ENCODE peak calls at places on chromosomes 5 and 9, in five cellular contexts. N is HCT116, I is foreskin fibroblast, Y is mammary epithelial cell, W is tibial nerve. E is an unnamed sample.

GRCh38 chr5:95620030-95620869 is at the start of gene GPR150:
- DNase-seq in N (no peak), I (peak), Y (peak), W (no peak), E (peak)

GRCh38 chr9:98231770-98232478 is 23.5 kb downstream of the TBC1D2 start:
- DNase-seq in N (no peak), I (peak), Y (peak), W (no peak), E (no peak)

GRCh38 chr5:128216860-128217531 is 133.4 kb downstream of the SLC12A2 start:
- DNase-seq in N (no peak), I (peak), Y (peak), W (no peak), E (no peak)

GRCh38 chr5:32541241-32541640 is 44.1 kb upstream of the SUB1 start:
- DNase-seq in N (no peak), I (no peak), Y (no peak), W (no peak), E (no peak)

GRCh38 chr5:140628711-140629110 is 4.3 kb downstream of the CD14 start:
- DNase-seq in N (no peak), I (no peak), Y (peak), W (no peak), E (no peak)

GRCh38 chr5:98428806-98429205 is 344.7 kb upstream of the RGMB start:
- DNase-seq in N (no peak), I (peak), Y (peak), W (peak), E (no peak)

GRCh38 chr5:32538031-32538547 is 47.3 kb upstream of the SUB1 start:
- DNase-seq in N (no peak), I (no peak), Y (no peak), W (no peak), E (peak)

GRCh38 chr5:170330568-170331054 is 33.0 kb upstream of the LCP2 start:
- DNase-seq in N (no peak), I (no peak), Y (no peak), W (no peak), E (peak)

GRCh38 chr9:93893899-93894690 is 61.1 kb downstream of the BARX1 start:
- DNase-seq in N (no peak), I (no peak), Y (no peak), W (no peak), E (no peak)

GRCh38 chr5:44835693-44836092 is 26.9 kb downstream of the MRPS30 start:
- DNase-seq in N (no peak), I (no peak), Y (no peak), W (no peak), E (no peak)

GRCh38 chr5:160439205-160439600 is 17.5 kb downstream of the PTTG1 start:
- DNase-seq in N (peak), I (peak), Y (peak), W (peak), E (peak)
- H3K4me3 ChIP-seq in N (peak), I (peak), Y (peak), W (peak), E (peak)

GRCh38 chr5:125411163-125412050 is 665.0 kb upstream of the ZNF608 start:
- DNase-seq in N (no peak), I (peak), Y (peak), W (peak), E (peak)

GRCh38 chr5:125412051-125412560 is 665.7 kb upstream of the ZNF608 start:
- DNase-seq in N (no peak), I (peak), Y (peak), W (no peak), E (no peak)

GRCh38 chr5:125410501-125411162 is 664.2 kb upstream of the ZNF608 start:
- DNase-seq in N (no peak), I (peak), Y (peak), W (no peak), E (no peak)

GRCh38 chr5:125413861-125414260 is 667.4 kb upstream of the ZNF608 start:
- DNase-seq in N (no peak), I (no peak), Y (no peak), W (no peak), E (no peak)

DNA sequence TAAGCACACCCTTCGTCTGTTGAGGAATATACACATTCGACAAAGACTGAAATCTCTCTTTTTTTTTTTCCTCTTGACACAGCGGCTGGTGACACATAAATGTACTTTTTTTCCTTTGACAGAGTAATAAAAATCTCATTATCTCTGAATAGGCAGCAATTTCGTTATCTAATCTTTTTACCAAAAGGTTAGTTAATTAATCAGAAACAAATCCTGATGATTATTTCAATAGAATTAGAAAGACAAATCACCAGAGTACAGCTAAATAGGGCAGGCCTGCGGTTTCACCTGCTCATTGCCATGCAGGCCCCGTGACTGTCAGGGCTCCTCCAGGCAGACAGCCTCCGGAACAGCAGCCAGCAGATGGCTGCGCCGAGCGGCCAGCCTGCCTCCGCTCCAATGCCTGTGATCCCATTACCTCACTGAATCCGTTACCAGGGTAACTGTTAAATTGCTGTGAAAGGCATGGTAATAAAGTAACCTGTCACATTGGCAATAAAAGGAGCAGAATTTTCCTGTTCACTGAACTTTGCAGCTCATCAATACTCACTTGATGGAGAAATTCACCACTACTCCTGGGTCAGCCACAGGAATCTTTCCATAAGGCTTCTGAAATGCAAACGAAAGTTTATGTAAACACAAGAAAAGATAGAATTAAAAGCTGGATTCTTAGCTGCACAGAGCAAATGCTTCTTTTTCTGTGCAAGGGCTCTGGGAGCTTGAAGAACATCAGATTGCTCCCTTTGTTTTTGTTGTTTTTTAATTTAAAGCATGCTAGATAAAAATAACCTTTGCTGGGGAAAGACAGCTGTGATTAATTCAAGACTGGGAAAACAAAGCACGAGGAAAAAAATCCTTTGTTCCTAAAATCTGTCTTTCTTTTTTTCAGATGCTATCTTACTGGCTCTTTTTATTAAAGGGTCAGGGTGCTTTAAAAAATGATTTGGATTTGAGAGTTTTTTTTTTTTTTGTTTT is 666.4 kb upstream of the ZNF608 start:
- DNase-seq in N (no peak), I (peak), Y (peak), W (peak), E (no peak)
- TF ChIP-seq CTCF in N (peak), I (peak), Y (peak), W (peak), E (no peak)

GRCh38 chr5:132491368-132492364 is 1.1 kb upstream of the IRF1 start:
- DNase-seq in N (no peak), I (no peak), Y (no peak), W (no peak), E (no peak)
- H3K4me3 ChIP-seq in N (peak), I (peak), Y (peak), W (peak), E (peak)

DNA sequence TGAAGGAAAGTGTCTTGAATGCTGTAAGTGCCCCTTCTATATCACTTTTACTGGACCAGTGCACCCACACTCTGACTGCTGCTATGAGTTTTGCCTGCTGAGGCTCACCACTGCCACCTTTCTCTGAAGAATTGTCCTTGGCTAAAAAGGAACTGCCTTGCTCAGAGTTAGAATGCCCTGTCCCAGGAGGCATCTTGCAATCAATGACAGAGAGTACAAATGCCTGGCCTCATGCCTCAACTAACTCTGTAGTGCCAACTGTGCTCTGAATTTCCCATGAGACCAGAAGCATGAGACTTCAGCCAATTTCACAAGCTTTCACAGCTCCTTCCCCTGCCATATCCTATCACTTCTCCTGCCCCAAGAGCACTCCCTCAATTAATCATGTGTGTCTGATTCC is 569.7 kb downstream of the ZNF608 start:
- DNase-seq in N (no peak), I (no peak), Y (no peak), W (no peak), E (no peak)
- TF ChIP-seq CTCF in N (no peak), I (no peak), Y (peak), W (no peak), E (no peak)

GRCh38 chr5:91379602-91380490 is 3.3 kb downstream of the ARRDC3 start:
- DNase-seq in N (peak), I (peak), Y (peak), W (peak), E (peak)

GRCh38 chr5:91380491-91381133 is 2.5 kb downstream of the ARRDC3 start:
- DNase-seq in N (peak), I (peak), Y (peak), W (peak), E (peak)

GRCh38 chr5:91381134-91381773 is 1.9 kb downstream of the ARRDC3 start:
- DNase-seq in N (no peak), I (no peak), Y (no peak), W (no peak), E (peak)

GRCh38 chr5:91381774-91382492 is 1.2 kb downstream of the ARRDC3 start:
- DNase-seq in N (peak), I (peak), Y (peak), W (peak), E (no peak)

DNA sequence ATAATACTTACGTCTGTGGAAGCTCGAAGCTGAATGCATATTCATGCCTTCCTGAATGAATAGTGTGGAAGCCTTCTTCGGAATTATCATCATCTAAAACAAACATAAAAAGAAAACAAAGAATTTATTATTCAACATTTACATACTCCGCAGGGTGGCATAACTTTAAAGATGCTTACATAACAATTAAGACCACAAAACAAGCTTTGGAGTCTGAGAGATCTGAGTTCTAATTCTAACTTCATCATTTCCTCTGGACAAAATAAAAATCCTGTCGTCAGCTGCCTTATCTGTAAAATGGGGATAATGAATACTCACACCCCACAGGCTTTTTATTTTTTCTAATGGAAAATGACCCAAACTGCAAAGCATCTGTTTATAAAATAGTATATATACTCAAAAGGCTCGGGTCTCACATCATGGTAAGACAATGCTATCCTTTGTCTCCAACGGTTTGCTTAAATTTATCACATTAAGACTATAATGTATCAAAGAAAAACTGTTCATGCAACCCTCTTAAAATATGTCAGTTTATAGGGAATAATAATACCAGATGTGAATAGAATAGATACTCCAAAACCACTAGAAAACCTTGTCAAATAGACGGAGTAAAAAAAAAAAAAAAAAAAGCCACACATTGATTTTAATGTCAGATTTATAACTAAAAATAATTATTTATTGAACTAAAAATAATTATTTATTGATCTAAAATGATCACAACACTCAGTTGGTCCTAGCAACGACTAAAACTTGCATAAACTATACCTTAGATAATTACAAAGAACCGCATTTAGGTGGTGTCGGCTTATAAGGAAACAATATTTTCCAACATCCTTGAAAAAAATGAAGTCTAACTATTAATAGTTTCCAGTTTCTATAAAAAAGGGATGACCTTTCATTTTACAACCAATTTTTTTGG is 4.2 kb downstream of the ARRDC3 start:
- DNase-seq in N (no peak), I (no peak), Y (no peak), W (no peak), E (no peak)
- H3K4me3 ChIP-seq in N (peak), I (peak), Y (peak), W (peak), E (peak)

GRCh38 chr5:1507961-1508678 is 15.6 kb downstream of the LPCAT1 start:
- DNase-seq in N (no peak), I (no peak), Y (no peak), W (no peak), E (no peak)
- TF ChIP-seq CTCF in N (no peak), I (no peak), Y (no peak), W (no peak), E (no peak)

GRCh38 chr5:149732500-149733128 is 2.5 kb downstream of the PPARGC1B start:
- DNase-seq in N (no peak), I (no peak), Y (peak), W (no peak), E (no peak)
- H3K4me3 ChIP-seq in N (peak), I (peak), Y (peak), W (peak), E (peak)

GRCh38 chr9:137236238-137236935 is 4.7 kb upstream of the TUBB4B start:
- DNase-seq in N (no peak), I (peak), Y (peak), W (peak), E (peak)

GRCh38 chr9:137236936-137237421 is 4.1 kb upstream of the TUBB4B start:
- DNase-seq in N (no peak), I (no peak), Y (no peak), W (no peak), E (no peak)

GRCh38 chr9:137234055-137234697 is 3.5 kb downstream of the SLC34A3 start:
- DNase-seq in N (no peak), I (no peak), Y (no peak), W (no peak), E (no peak)

GRCh38 chr9:137234758-137235423 is 4.2 kb downstream of the SLC34A3 start:
- DNase-seq in N (no peak), I (no peak), Y (no peak), W (no peak), E (no peak)

GRCh38 chr9:137235424-137236237 is 4.9 kb downstream of the SLC34A3 start:
- DNase-seq in N (no peak), I (no peak), Y (no peak), W (no peak), E (no peak)
- TF ChIP-seq CTCF in N (no peak), I (no peak), Y (no peak), W (no peak), E (peak)

GRCh38 chr5:177335701-177336065 is 15.8 kb downstream of the LMAN2 start:
- DNase-seq in N (no peak), I (no peak), Y (no peak), W (no peak), E (no peak)

GRCh38 chr5:177336603-177337494 is 14.6 kb downstream of the LMAN2 start:
- DNase-seq in N (no peak), I (no peak), Y (peak), W (no peak), E (no peak)

GRCh38 chr5:177336112-177336511 is 15.4 kb downstream of the LMAN2 start:
- DNase-seq in N (peak), I (peak), Y (no peak), W (no peak), E (no peak)

GRCh38 chr5:177338251-177339106 is 13.0 kb downstream of the LMAN2 start:
- DNase-seq in N (no peak), I (no peak), Y (no peak), W (no peak), E (no peak)

DNA sequence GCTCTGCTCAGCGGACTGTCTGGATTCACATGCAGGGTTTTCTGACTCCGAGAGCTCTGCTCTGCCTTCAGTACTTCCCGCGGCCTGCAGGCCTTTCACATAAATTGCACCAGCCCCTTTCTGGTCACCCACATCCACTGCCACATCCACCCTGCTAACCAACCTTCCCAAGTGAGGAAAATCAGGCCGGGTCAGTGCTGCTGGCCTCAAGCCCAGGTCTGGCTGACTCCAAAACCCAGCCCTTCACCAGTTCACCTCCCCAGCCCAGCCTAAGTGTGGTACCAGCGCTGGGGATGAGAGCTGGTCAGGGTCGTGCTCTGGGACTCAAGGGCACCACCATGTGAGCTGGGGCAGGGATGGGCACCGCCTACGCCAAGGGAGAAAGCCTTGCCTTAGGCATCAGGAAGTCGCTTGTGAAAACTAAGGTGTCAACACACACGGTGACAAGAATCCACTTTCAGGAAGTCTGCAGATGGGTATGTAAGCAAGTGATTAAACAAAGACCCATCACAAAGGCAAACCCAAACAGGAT is 12.3 kb downstream of the LMAN2 start:
- DNase-seq in N (no peak), I (no peak), Y (no peak), W (no peak), E (no peak)
- H3K4me3 ChIP-seq in N (no peak), I (no peak), Y (no peak), W (no peak), E (no peak)

E was measured in GM06990.